ENCODE peak calls at places on chromosomes 6 and 20, in ten cellular contexts. T, V, C, B, E, O, F, G, X and S are unnamed samples.

GRCh38 chr6:10151144-10151915 is 263.5 kb downstream of the TFAP2A start:
- DNase-seq in T (no peak), V (no peak), C (no peak), B (no peak), E (no peak), O (no peak), F (no peak), G (no peak), X (no peak), S (no peak)

GRCh38 chr6:129630606-129631005 is 79.4 kb downstream of the ARHGAP18 start:
- DNase-seq in T (no peak), V (no peak), C (no peak), B (no peak), E (no peak), O (no peak), F (no peak), G (no peak), X (no peak), S (no peak)

GRCh38 chr6:2327591-2327990 is 82.2 kb upstream of the GMDS start:
- DNase-seq in T (no peak), V (no peak), C (no peak), B (no peak), E (no peak), O (no peak), F (no peak), G (no peak), X (no peak), S (no peak)

GRCh38 chr6:134642819-134643218 is 307.1 kb downstream of the ALDH8A1 start:
- DNase-seq in T (no peak), V (no peak), C (no peak), B (no peak), E (no peak), O (no peak), F (no peak), G (no peak), X (no peak), S (no peak)

GRCh38 chr6:127471379-127472255 is 12.4 kb upstream of the KIAA0408 start:
- DNase-seq in T (no peak), V (no peak), C (no peak), B (no peak), E (no peak), O (no peak), F (no peak), G (no peak), X (no peak), S (no peak)

GRCh38 chr6:46186583-46186982 is 15.8 kb upstream of the ENPP5 start:
- DNase-seq in T (no peak), V (no peak), C (no peak), B (no peak), E (no peak), O (peak), F (no peak), G (no peak), X (no peak), S (no peak)

GRCh38 chr6:31963921-31964320 is 4.9 kb downstream of the SKIC2 start:
- DNase-seq in T (no peak), V (no peak), C (no peak), B (no peak), E (no peak), O (no peak), F (no peak), G (no peak), X (no peak), S (no peak)

GRCh38 chr20:63166423-63167020 is 49.4 kb downstream of the YTHDF1 start:
- DNase-seq in T (no peak), V (no peak), C (no peak), B (no peak), E (no peak), O (no peak), F (no peak), G (no peak), X (no peak), S (no peak)

GRCh38 chr6:53956068-53956711 is 155.1 kb upstream of the MLIP start:
- DNase-seq in T (peak), V (no peak), C (peak), B (peak), E (peak), O (peak), F (peak), G (no peak), X (peak), S (no peak)

GRCh38 chr6:51526049-51526448 is 561.4 kb downstream of the PKHD1 start:
- DNase-seq in T (no peak), V (no peak), C (no peak), B (no peak), E (no peak), O (no peak), F (no peak), G (no peak), X (no peak), S (no peak)

GRCh38 chr20:44643596-44644383 is 7.7 kb downstream of the ADA start:
- DNase-seq in T (peak), V (peak), C (peak), B (peak), E (peak), O (peak), F (peak), G (no peak), X (peak), S (peak)

GRCh38 chr6:54992789-54993188 is 146.2 kb downstream of the FAM83B start:
- DNase-seq in T (no peak), V (no peak), C (no peak), B (no peak), E (no peak), O (peak), F (no peak), G (no peak), X (no peak), S (no peak)

GRCh38 chr20:22744341-22745193 is 160.2 kb upstream of the FOXA2 start:
- DNase-seq in T (no peak), V (no peak), C (peak), B (no peak), E (no peak), O (peak), F (no peak), G (no peak), X (no peak), S (no peak)

GRCh38 chr20:1118336-1119127 is at the start of gene PSMF1:
- DNase-seq in T (peak), V (peak), C (peak), B (peak), E (peak), O (peak), F (peak), G (peak), X (peak), S (peak)

GRCh38 chr6:1316482-1317220 is 4.8 kb downstream of the FOXQ1 start:
- DNase-seq in T (no peak), V (no peak), C (no peak), B (peak), E (peak), O (peak), F (no peak), G (no peak), X (no peak), S (no peak)

GRCh38 chr6:159184559-159184958 is 15.4 kb downstream of the FNDC1 start:
- DNase-seq in T (no peak), V (no peak), C (no peak), B (no peak), E (no peak), O (peak), F (no peak), G (no peak), X (peak), S (no peak)

GRCh38 chr6:159981591-159982245 is 12.8 kb downstream of the IGF2R start:
- DNase-seq in T (no peak), V (no peak), C (no peak), B (no peak), E (peak), O (peak), F (peak), G (no peak), X (peak), S (peak)

GRCh38 chr6:139546117-139546495 is 171.7 kb upstream of the CITED2 start:
- DNase-seq in T (no peak), V (no peak), C (no peak), B (no peak), E (no peak), O (no peak), F (no peak), G (no peak), X (no peak), S (no peak)

GRCh38 chr6:130105996-130106704 is 87.8 kb downstream of the L3MBTL3 start:
- DNase-seq in T (no peak), V (no peak), C (no peak), B (no peak), E (no peak), O (no peak), F (no peak), G (no peak), X (no peak), S (no peak)

GRCh38 chr20:20702330-20703245 is 9.9 kb downstream of the RALGAPA2 start:
- DNase-seq in T (no peak), V (no peak), C (no peak), B (no peak), E (no peak), O (no peak), F (no peak), G (no peak), X (no peak), S (no peak)

GRCh38 chr6:57262491-57262890 is 40.4 kb upstream of the RAB23 start:
- DNase-seq in T (peak), V (no peak), C (no peak), B (no peak), E (no peak), O (peak), F (peak), G (no peak), X (peak), S (no peak)

GRCh38 chr20:48106428-48106827 is 321.1 kb upstream of the SULF2 start:
- DNase-seq in T (no peak), V (no peak), C (peak), B (no peak), E (no peak), O (no peak), F (no peak), G (no peak), X (no peak), S (no peak)

GRCh38 chr20:48102076-48102787 is 317.0 kb upstream of the SULF2 start:
- DNase-seq in T (no peak), V (no peak), C (no peak), B (no peak), E (no peak), O (no peak), F (no peak), G (no peak), X (no peak), S (no peak)

GRCh38 chr20:48100483-48100882 is 315.2 kb upstream of the SULF2 start:
- DNase-seq in T (no peak), V (no peak), C (no peak), B (no peak), E (no peak), O (no peak), F (no peak), G (no peak), X (no peak), S (no peak)

GRCh38 chr20:48098866-48099265 is 313.6 kb upstream of the SULF2 start:
- DNase-seq in T (no peak), V (no peak), C (peak), B (no peak), E (no peak), O (no peak), F (no peak), G (no peak), X (no peak), S (no peak)

DNA sequence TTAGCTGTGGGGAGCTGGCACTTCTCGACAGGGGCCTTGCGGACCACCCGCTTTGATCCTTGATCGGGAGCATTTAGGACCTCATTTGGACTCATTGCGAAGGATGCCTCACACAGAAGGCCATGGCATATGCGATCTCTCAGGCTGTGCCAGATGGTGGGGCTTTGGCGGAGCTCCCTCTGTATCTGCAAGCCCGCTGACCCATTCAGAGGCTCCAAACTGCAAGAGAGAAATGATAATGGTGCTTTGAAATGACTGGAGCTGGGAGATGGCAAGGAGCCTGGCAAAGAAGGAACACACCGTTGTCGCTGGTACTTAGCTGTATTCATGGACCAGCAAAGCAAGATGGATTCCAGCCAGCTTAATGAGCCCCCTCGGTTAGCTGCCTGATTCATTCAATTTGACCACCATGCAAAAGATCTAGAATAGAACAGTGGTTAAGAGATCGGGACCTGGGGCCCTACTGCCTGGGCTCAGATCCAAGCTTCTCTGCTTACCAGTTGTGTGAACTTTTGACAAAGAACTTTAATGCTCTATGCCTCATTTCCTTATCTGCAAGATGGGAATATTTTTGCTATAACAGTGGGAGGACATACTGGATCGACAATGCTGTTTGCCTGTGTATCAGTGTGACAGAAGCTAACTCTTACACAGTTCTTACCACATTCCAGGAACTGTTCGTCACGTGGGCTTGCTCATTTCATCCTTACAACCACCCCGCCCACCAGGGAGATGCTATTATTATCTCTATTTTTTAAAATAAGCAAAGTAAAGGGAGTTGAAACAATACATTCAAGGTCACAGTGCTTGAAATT is 317.7 kb upstream of the SULF2 start:
- DNase-seq in T (no peak), V (no peak), C (no peak), B (no peak), E (no peak), O (peak), F (no peak), G (no peak), X (peak), S (no peak)
- TF ChIP-seq CTCF in T (no peak), V (no peak), C (no peak), B (no peak), E (no peak), O (no peak), F (no peak), G (no peak), X (no peak), S (no peak)

DNA sequence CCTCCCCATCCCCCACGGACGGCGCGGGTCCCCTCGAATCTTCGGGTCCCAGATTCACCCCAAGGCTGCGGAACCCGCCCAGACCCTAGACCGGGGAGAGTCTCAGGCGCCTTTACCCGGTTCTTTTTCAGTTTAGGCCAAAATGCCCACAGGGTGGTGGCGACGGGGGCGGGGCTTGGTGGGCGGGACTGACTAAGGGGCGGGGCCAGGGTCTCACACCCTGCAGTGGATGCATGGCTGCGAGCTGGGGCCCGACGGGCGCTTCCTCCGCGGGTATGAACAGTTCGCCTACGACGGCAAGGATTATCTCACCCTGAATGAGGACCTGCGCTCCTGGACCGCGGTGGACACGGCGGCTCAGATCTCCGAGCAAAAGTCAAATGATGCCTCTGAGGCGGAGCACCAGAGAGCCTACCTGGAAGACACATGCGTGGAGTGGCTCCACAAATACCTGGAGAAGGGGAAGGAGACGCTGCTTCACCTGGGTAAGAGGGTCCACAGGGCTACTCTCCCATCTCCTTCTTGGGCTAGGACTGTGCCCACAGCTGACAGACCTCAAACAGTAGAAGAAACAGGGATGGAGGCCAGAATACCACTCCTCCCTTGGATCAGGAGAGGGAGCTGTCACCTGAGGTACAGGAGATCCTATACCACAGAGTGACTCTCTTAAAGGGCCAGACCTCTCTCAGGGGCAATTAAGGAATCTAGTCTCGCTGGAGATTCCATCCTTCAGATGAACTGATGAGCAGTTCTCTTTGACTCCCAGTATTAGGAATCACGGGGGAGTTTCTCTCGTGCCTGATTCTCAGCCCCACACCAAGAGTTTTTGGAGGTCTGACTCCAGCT is 945 bp downstream of the HLA-E start:
- DNase-seq in T (peak), V (peak), C (peak), B (peak), E (peak), O (peak), F (peak), G (peak), X (no peak), S (no peak)
- TF ChIP-seq CTCF in T (no peak), V (no peak), C (no peak), B (no peak), E (no peak), O (no peak), F (no peak), G (no peak), X (no peak), S (no peak)

GRCh38 chr20:49207071-49207470 is 12.1 kb upstream of the DDX27 start:
- DNase-seq in T (no peak), V (no peak), C (no peak), B (peak), E (no peak), O (no peak), F (no peak), G (no peak), X (no peak), S (no peak)
- TF ChIP-seq CTCF in T (no peak), V (no peak), C (peak), B (peak), E (no peak), O (no peak), F (no peak), G (no peak), X (no peak), S (no peak)

GRCh38 chr6:123210645-123211044 is 214.6 kb downstream of the CLVS2 start:
- DNase-seq in T (no peak), V (no peak), C (no peak), B (no peak), E (no peak), O (no peak), F (no peak), G (no peak), X (no peak), S (no peak)
- TF ChIP-seq CTCF in T (no peak), V (no peak), C (no peak), B (no peak), E (no peak), O (no peak), F (no peak), G (no peak), X (no peak), S (no peak)

GRCh38 chr20:6525447-6526303 is 241.8 kb upstream of the BMP2 start:
- DNase-seq in T (no peak), V (no peak), C (no peak), B (no peak), E (no peak), O (no peak), F (no peak), G (no peak), X (no peak), S (no peak)
- TF ChIP-seq CTCF in T (no peak), V (no peak), C (no peak), B (peak), E (peak), O (no peak), F (no peak), G (no peak), X (no peak), S (no peak)

DNA sequence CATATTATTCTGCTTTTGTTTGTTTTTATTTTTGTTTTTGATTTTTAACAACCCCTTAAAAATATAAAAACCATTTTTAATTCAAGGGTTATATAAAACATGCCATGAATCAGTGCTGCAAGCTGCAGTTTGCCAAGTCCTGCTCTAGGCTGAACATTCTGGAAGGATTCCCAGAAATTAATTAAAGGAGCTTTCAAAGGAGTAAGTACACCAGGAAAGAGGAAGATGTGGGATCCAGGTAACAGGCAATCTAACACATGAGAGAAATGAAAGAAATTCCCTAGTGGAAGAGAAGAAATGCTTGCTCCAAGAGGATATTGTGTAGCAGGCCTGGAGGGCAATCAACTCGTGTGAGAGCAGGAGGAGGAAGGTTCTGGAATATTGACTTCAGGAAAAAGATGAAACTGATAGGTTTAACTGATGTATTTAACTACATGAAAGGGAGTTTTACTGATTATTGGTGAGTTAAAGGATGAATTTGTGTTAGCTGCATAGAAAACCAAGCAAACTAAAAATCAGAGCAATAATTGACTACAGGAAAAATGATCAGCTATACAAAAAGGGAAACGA is 146.0 kb upstream of the PHACTR1 start:
- DNase-seq in T (no peak), V (no peak), C (peak), B (no peak), E (no peak), O (peak), F (no peak), G (no peak), X (peak), S (no peak)
- TF ChIP-seq CTCF in T (no peak), V (no peak), C (no peak), B (no peak), E (no peak), O (no peak), F (no peak), G (no peak), X (no peak), S (no peak)

GRCh38 chr6:29602564-29603361 is 17.8 kb downstream of the OR2H2 start:
- DNase-seq in T (no peak), V (no peak), C (peak), B (peak), E (peak), O (no peak), F (no peak), G (no peak), X (no peak), S (no peak)
- TF ChIP-seq CTCF in T (no peak), V (no peak), C (no peak), B (peak), E (no peak), O (no peak), F (no peak), G (no peak), X (peak), S (no peak)

GRCh38 chr6:94362061-94362864 is 942.9 kb upstream of the EPHA7 start:
- DNase-seq in T (no peak), V (no peak), C (no peak), B (no peak), E (no peak), O (no peak), F (peak), G (no peak), X (no peak), S (no peak)
- TF ChIP-seq CTCF in T (no peak), V (no peak), C (no peak), B (no peak), E (no peak), O (no peak), F (no peak), G (no peak), X (no peak), S (no peak)